ENCODE peak calls at places on chromosomes 13 and 19, in five cellular contexts. One of them, this sample, is unnamed.

GRCh38 chr13:39542361-39542760 is 60.6 kb downstream of the LHFPL6 start:
- DNase-seq in H1: no peak
- DNase-seq in endothelial cell of umbilical vein: no peak
- DNase-seq in GM12878: no peak
- DNase-seq in SK-N-SH: no peak
- DNase-seq in this sample: no peak

GRCh38 chr13:20404488-20405222 is 121.0 kb downstream of the CRYL1 start:
- DNase-seq in H1: no peak
- DNase-seq in endothelial cell of umbilical vein: no peak
- DNase-seq in GM12878: no peak
- DNase-seq in SK-N-SH: no peak
- DNase-seq in this sample: no peak

GRCh38 chr13:34137200-34137599 is 319.3 kb downstream of the RFC3 start:
- DNase-seq in H1: no peak
- DNase-seq in endothelial cell of umbilical vein: no peak
- DNase-seq in GM12878: no peak
- DNase-seq in SK-N-SH: no peak
- DNase-seq in this sample: no peak

GRCh38 chr19:3362217-3362907 is 4.0 kb upstream of the NFIC start:
- DNase-seq in H1: no peak
- DNase-seq in endothelial cell of umbilical vein: no peak
- DNase-seq in GM12878: no peak
- DNase-seq in SK-N-SH: no peak
- DNase-seq in this sample: no peak

GRCh38 chr13:44969858-44970484 is 19.3 kb downstream of the NUFIP1 start:
- DNase-seq in H1: no peak
- DNase-seq in endothelial cell of umbilical vein: peak; percentile 66
- DNase-seq in GM12878: no peak
- DNase-seq in SK-N-SH: peak; percentile 53
- DNase-seq in this sample: peak; percentile 13

GRCh38 chr13:108005231-108005630 is 210.1 kb downstream of the LIG4 start:
- DNase-seq in H1: no peak
- DNase-seq in endothelial cell of umbilical vein: no peak
- DNase-seq in GM12878: no peak
- DNase-seq in SK-N-SH: no peak
- DNase-seq in this sample: no peak

GRCh38 chr19:16587031-16588023 is 15.1 kb upstream of the SLC35E1 start:
- DNase-seq in H1: no peak
- DNase-seq in endothelial cell of umbilical vein: no peak
- DNase-seq in GM12878: peak; percentile 84
- DNase-seq in SK-N-SH: no peak
- DNase-seq in this sample: no peak

GRCh38 chr13:60267498-60268202 is 103.9 kb upstream of the DIAPH3 start:
- DNase-seq in H1: no peak
- DNase-seq in endothelial cell of umbilical vein: peak; percentile 2
- DNase-seq in GM12878: no peak
- DNase-seq in SK-N-SH: no peak
- DNase-seq in this sample: peak; percentile 2

GRCh38 chr13:109093988-109094387 is 464.6 kb downstream of the MYO16 start:
- DNase-seq in H1: no peak
- DNase-seq in endothelial cell of umbilical vein: no peak
- DNase-seq in GM12878: no peak
- DNase-seq in SK-N-SH: no peak
- DNase-seq in this sample: no peak

GRCh38 chr13:99916366-99917103 is 55.0 kb downstream of the ZIC5 start:
- DNase-seq in H1: no peak
- DNase-seq in endothelial cell of umbilical vein: peak; percentile 72
- DNase-seq in GM12878: peak; percentile 31
- DNase-seq in SK-N-SH: peak; percentile 73
- DNase-seq in this sample: peak; percentile 71

GRCh38 chr19:13044160-13044853 is 49.0 kb downstream of the NFIX start:
- DNase-seq in H1: no peak
- DNase-seq in endothelial cell of umbilical vein: no peak
- DNase-seq in GM12878: no peak
- DNase-seq in SK-N-SH: no peak
- DNase-seq in this sample: no peak

GRCh38 chr13:75369986-75370385 is 112.0 kb downstream of the TBC1D4 start:
- DNase-seq in H1: no peak
- DNase-seq in endothelial cell of umbilical vein: no peak
- DNase-seq in GM12878: no peak
- DNase-seq in SK-N-SH: no peak
- DNase-seq in this sample: no peak

GRCh38 chr19:49567722-49568454 is 12.5 kb downstream of the NOSIP start:
- DNase-seq in H1: no peak
- DNase-seq in endothelial cell of umbilical vein: no peak
- DNase-seq in GM12878: no peak
- DNase-seq in SK-N-SH: no peak
- DNase-seq in this sample: no peak
- H3K4me1 ChIP-seq in H1: peaks cover 4% of the 10 kb centered on the region
- H3K4me1 ChIP-seq in endothelial cell of umbilical vein: no peaks in the 10 kb centered on the region
- H3K4me1 ChIP-seq in GM12878: peaks cover 11% of the 10 kb centered on the region
- H3K4me1 ChIP-seq in SK-N-SH: peaks cover 3% of the 10 kb centered on the region
- H3K4me1 ChIP-seq in this sample: peaks cover 13% of the 10 kb centered on the region

DNA sequence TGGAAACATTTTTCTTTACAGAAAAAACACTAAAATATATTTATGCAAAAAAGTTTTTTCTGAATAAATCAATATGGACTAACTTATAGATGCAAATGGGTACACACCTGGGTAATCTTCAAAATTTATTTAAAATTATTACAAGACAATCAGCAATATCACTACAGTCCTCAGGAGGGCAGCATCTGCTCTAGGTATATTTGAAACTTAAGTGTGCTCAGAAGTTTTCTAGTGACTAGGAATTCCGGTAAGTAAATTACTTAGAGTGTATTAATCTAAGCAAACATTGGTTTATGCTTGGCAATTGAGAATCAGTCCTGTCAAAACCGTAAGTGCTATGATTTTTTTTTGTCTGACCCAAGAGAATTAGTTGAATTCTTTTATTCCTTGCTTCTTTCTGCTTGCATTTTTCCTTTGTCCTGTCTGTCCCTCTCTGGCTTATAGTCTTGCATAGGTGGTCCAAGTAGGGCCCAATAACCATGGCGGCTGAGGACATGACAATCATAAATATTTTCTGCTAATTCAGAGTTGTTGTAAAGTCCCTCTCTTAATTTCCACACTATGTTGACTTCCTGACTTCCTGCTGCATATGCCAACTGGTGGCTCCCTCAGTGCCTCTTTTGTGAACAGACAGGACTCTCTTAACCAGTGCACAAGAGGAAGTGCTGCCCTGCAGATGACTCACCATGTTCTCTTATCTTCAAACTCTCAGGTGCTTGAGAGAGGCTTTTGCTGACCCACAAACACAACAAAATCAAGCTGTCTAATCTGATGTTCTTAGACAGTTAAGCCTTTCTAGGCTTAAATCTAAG is 82.2 kb downstream of the SLAIN1 start:
- DNase-seq in H1: no peak
- DNase-seq in endothelial cell of umbilical vein: peak; percentile 86
- DNase-seq in GM12878: peak; percentile 24
- DNase-seq in SK-N-SH: peak; percentile 36
- DNase-seq in this sample: peak; percentile 1
- TF ChIP-seq MAX in H1: no peak
- TF ChIP-seq MAX in endothelial cell of umbilical vein: no peak
- TF ChIP-seq MAX in GM12878: no peak
- TF ChIP-seq MAX in SK-N-SH: no peak
- TF ChIP-seq MAX in this sample: no peak

GRCh38 chr13:41005709-41006108 is 13.4 kb downstream of the ELF1 start:
- DNase-seq in H1: no peak
- DNase-seq in endothelial cell of umbilical vein: no peak
- DNase-seq in GM12878: no peak
- DNase-seq in SK-N-SH: no peak
- DNase-seq in this sample: no peak

GRCh38 chr13:41007359-41008118 is 11.6 kb downstream of the ELF1 start:
- DNase-seq in H1: no peak
- DNase-seq in endothelial cell of umbilical vein: no peak
- DNase-seq in GM12878: no peak
- DNase-seq in SK-N-SH: no peak
- DNase-seq in this sample: no peak

GRCh38 chr13:41006296-41006695 is 12.8 kb downstream of the ELF1 start:
- DNase-seq in H1: no peak
- DNase-seq in endothelial cell of umbilical vein: no peak
- DNase-seq in GM12878: no peak
- DNase-seq in SK-N-SH: no peak
- DNase-seq in this sample: no peak

GRCh38 chr13:41006951-41007350 is 12.2 kb downstream of the ELF1 start:
- DNase-seq in H1: no peak
- DNase-seq in endothelial cell of umbilical vein: no peak
- DNase-seq in GM12878: no peak
- DNase-seq in SK-N-SH: no peak
- DNase-seq in this sample: no peak

DNA sequence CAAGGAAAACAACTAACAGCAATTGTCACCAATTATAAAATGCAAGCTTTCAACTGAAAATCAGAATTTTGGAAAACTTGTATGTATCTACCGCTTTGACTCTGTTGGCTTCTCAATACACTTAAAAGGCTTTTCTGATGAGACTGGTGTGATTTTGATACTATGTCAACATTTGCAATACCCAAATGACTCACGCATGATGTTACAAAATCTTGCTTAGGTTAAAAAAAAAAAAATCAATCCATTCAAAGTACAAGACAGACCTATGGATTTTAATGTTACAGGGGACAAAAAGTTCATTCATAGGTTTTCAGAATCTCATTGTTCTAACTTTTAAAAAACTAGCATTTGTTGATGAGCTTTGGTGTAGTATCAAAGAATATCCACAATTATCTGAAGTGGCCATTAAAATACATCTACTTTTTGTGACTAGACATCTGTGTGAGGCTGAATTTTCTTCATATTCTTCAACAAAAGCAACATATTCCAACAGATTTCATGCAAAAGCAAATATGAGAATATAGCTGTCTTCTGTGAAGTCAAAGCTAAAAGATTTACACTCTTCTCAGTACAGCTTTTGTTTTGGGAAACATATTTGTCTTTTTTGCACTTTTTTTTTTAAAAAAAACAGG is 10.7 kb downstream of the ELF1 start:
- DNase-seq in H1: no peak
- DNase-seq in endothelial cell of umbilical vein: no peak
- DNase-seq in GM12878: no peak
- DNase-seq in SK-N-SH: no peak
- DNase-seq in this sample: peak; percentile 56
- H3K4me1 ChIP-seq in H1: no peaks in the 10 kb centered on the region
- H3K4me1 ChIP-seq in endothelial cell of umbilical vein: peaks cover 16% of the 10 kb centered on the region
- H3K4me1 ChIP-seq in GM12878: peaks cover 60% of the 10 kb centered on the region
- H3K4me1 ChIP-seq in SK-N-SH: peaks cover 2% of the 10 kb centered on the region
- H3K4me1 ChIP-seq in this sample: peaks cover 58% of the 10 kb centered on the region

GRCh38 chr13:31227063-31227462 is 27.3 kb downstream of the B3GLCT start:
- DNase-seq in H1: no peak
- DNase-seq in endothelial cell of umbilical vein: no peak
- DNase-seq in GM12878: no peak
- DNase-seq in SK-N-SH: no peak
- DNase-seq in this sample: no peak
- TF ChIP-seq MAX in H1: no peak
- TF ChIP-seq MAX in endothelial cell of umbilical vein: no peak
- TF ChIP-seq MAX in GM12878: no peak
- TF ChIP-seq MAX in SK-N-SH: no peak
- TF ChIP-seq MAX in this sample: no peak

GRCh38 chr13:97802213-97802612 is 151.3 kb upstream of the IPO5 start:
- DNase-seq in H1: no peak
- DNase-seq in endothelial cell of umbilical vein: no peak
- DNase-seq in GM12878: no peak
- DNase-seq in SK-N-SH: no peak
- DNase-seq in this sample: no peak

GRCh38 chr13:97798171-97798821 is 155.2 kb upstream of the IPO5 start:
- DNase-seq in H1: no peak
- DNase-seq in endothelial cell of umbilical vein: no peak
- DNase-seq in GM12878: no peak
- DNase-seq in SK-N-SH: no peak
- DNase-seq in this sample: no peak

GRCh38 chr13:97797553-97797952 is 155.9 kb upstream of the IPO5 start:
- DNase-seq in H1: no peak
- DNase-seq in endothelial cell of umbilical vein: no peak
- DNase-seq in GM12878: no peak
- DNase-seq in SK-N-SH: no peak
- DNase-seq in this sample: no peak

DNA sequence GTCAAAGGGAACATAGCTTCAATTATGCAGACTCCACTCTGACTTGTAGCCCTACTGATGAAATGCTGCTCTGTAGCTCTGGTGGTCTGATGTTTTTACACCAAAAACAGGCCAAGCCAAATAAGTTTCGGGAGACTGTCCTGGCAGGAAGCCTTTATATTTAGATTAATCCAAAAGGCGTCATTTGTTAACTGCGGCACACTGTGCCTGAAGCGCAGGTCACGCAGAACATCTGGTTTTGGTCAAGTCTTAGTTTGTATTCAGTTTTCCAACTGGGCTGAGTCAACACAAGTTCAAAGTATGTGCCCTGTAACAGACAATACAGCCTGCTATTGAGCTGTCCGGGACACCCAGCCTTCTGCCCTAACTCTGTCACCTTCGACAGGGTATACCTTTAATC is 154.6 kb upstream of the IPO5 start:
- DNase-seq in H1: no peak
- DNase-seq in endothelial cell of umbilical vein: no peak
- DNase-seq in GM12878: no peak
- DNase-seq in SK-N-SH: no peak
- DNase-seq in this sample: no peak
- H3K4me1 ChIP-seq in H1: no peaks in the 10 kb centered on the region
- H3K4me1 ChIP-seq in endothelial cell of umbilical vein: no peaks in the 10 kb centered on the region
- H3K4me1 ChIP-seq in GM12878: no peaks in the 10 kb centered on the region
- H3K4me1 ChIP-seq in SK-N-SH: no peaks in the 10 kb centered on the region
- H3K4me1 ChIP-seq in this sample: no peaks in the 10 kb centered on the region

DNA sequence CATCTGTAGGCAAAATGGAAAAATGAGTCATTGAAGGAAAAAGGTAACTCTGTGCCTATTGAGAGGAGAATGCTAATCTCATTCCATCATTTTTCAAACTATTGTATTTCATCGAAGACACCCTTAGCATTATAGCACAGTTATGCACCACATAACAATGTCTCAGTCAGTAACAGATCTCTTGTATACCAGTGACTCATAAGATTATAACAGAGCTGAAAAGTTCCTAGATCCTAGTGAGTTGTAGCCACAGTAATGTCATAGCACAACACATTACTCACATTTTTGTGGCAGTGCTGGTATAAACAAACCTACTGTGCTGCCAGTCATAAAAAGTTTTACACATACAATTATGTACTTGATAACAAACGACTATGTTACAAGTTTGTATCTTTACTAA is 1077.6 kb downstream of the DIAPH3 start:
- DNase-seq in H1: no peak
- DNase-seq in endothelial cell of umbilical vein: peak; percentile 28
- DNase-seq in GM12878: no peak
- DNase-seq in SK-N-SH: no peak
- DNase-seq in this sample: no peak
- TF ChIP-seq MAX in H1: no peak
- TF ChIP-seq MAX in endothelial cell of umbilical vein: no peak
- TF ChIP-seq MAX in GM12878: no peak
- TF ChIP-seq MAX in SK-N-SH: no peak
- TF ChIP-seq MAX in this sample: no peak

This sample was measured in A549.